ENCODE peak calls at places on chromosome 16, in five cellular contexts. One of them, this sample, is unnamed.

GRCh38 chr16:27313422-27314160 is at the start of gene IL4R:
- DNase-seq in PC-3: peak; percentile 48
- DNase-seq in left ventricle myocardium inferior: peak; percentile 74
- DNase-seq in tibial artery: peak; percentile 76
- DNase-seq in CD4-positive, alpha-beta T cell: peak; percentile 34
- DNase-seq in this sample: peak; percentile 46

GRCh38 chr16:79915264-79916160 is 315.0 kb upstream of the MAF start:
- DNase-seq in CD4-positive, alpha-beta T cell: no peak
- DNase-seq in tibial artery: no peak
- DNase-seq in PC-3: no peak
- DNase-seq in left ventricle myocardium inferior: no peak
- DNase-seq in this sample: no peak

GRCh38 chr16:24999856-25000447 is 15.2 kb downstream of the ARHGAP17 start:
- DNase-seq in tibial artery: no peak
- DNase-seq in left ventricle myocardium inferior: no peak
- DNase-seq in PC-3: peak; percentile 14
- DNase-seq in CD4-positive, alpha-beta T cell: no peak
- DNase-seq in this sample: no peak

GRCh38 chr16:55471448-55472097 is 7.4 kb upstream of the MMP2 start:
- DNase-seq in left ventricle myocardium inferior: no peak
- DNase-seq in tibial artery: no peak
- DNase-seq in PC-3: peak; percentile 73
- DNase-seq in CD4-positive, alpha-beta T cell: no peak
- DNase-seq in this sample: no peak

GRCh38 chr16:27759301-27759871 is 209.4 kb downstream of the KATNIP start:
- DNase-seq in left ventricle myocardium inferior: no peak
- DNase-seq in tibial artery: no peak
- DNase-seq in CD4-positive, alpha-beta T cell: no peak
- DNase-seq in PC-3: peak; percentile 67
- DNase-seq in this sample: no peak

GRCh38 chr16:20300312-20301097 is 26.8 kb downstream of the GP2 start:
- DNase-seq in PC-3: peak; percentile 59
- DNase-seq in left ventricle myocardium inferior: peak; percentile 18
- DNase-seq in tibial artery: peak; percentile 21
- DNase-seq in CD4-positive, alpha-beta T cell: no peak
- DNase-seq in this sample: peak; percentile 22

GRCh38 chr16:88911148-88911945 is 44.9 kb upstream of the PABPN1L start:
- DNase-seq in tibial artery: no peak
- DNase-seq in PC-3: no peak
- DNase-seq in left ventricle myocardium inferior: no peak
- DNase-seq in CD4-positive, alpha-beta T cell: no peak
- DNase-seq in this sample: no peak

GRCh38 chr16:78434401-78434800 is 334.9 kb downstream of the WWOX start:
- DNase-seq in left ventricle myocardium inferior: no peak
- DNase-seq in PC-3: no peak
- DNase-seq in CD4-positive, alpha-beta T cell: no peak
- DNase-seq in tibial artery: no peak
- DNase-seq in this sample: no peak

GRCh38 chr16:75000481-75001081 is 1.8 kb downstream of the ZNRF1 start:
- DNase-seq in left ventricle myocardium inferior: no peak
- DNase-seq in PC-3: peak; percentile 30
- DNase-seq in CD4-positive, alpha-beta T cell: no peak
- DNase-seq in tibial artery: peak; percentile 25
- DNase-seq in this sample: no peak

GRCh38 chr16:3937066-3937875 is 56.8 kb upstream of the CREBBP start:
- DNase-seq in PC-3: no peak
- DNase-seq in left ventricle myocardium inferior: no peak
- DNase-seq in tibial artery: no peak
- DNase-seq in CD4-positive, alpha-beta T cell: no peak
- DNase-seq in this sample: no peak

GRCh38 chr16:69928856-69929400 is 22.2 kb upstream of the CLEC18A start:
- DNase-seq in CD4-positive, alpha-beta T cell: no peak
- DNase-seq in PC-3: no peak
- DNase-seq in left ventricle myocardium inferior: no peak
- DNase-seq in tibial artery: no peak
- DNase-seq in this sample: no peak

GRCh38 chr16:3472878-3473595 is 22.3 kb downstream of the C16orf90 start:
- DNase-seq in CD4-positive, alpha-beta T cell: no peak
- DNase-seq in tibial artery: no peak
- DNase-seq in PC-3: no peak
- DNase-seq in left ventricle myocardium inferior: no peak
- DNase-seq in this sample: no peak

GRCh38 chr16:52873997-52874500 is 178.6 kb downstream of the CHD9NB start:
- DNase-seq in left ventricle myocardium inferior: no peak
- DNase-seq in tibial artery: no peak
- DNase-seq in CD4-positive, alpha-beta T cell: no peak
- DNase-seq in PC-3: no peak
- DNase-seq in this sample: no peak

GRCh38 chr16:59260892-59261291 is 526.8 kb upstream of the GOT2 start:
- DNase-seq in left ventricle myocardium inferior: no peak
- DNase-seq in PC-3: no peak
- DNase-seq in tibial artery: no peak
- DNase-seq in CD4-positive, alpha-beta T cell: no peak
- DNase-seq in this sample: no peak

GRCh38 chr16:84578538-84579126 is 39.2 kb downstream of the COTL1 start:
- DNase-seq in left ventricle myocardium inferior: no peak
- DNase-seq in tibial artery: no peak
- DNase-seq in PC-3: no peak
- DNase-seq in CD4-positive, alpha-beta T cell: no peak
- DNase-seq in this sample: no peak

GRCh38 chr16:75763250-75763649 is 37.0 kb upstream of the CPHXL start:
- DNase-seq in PC-3: no peak
- DNase-seq in CD4-positive, alpha-beta T cell: no peak
- DNase-seq in tibial artery: no peak
- DNase-seq in left ventricle myocardium inferior: no peak
- DNase-seq in this sample: no peak

GRCh38 chr16:3461120-3461519 is 17.6 kb downstream of the NAA60 start:
- DNase-seq in left ventricle myocardium inferior: no peak
- DNase-seq in PC-3: no peak
- DNase-seq in tibial artery: no peak
- DNase-seq in CD4-positive, alpha-beta T cell: peak; percentile 47
- DNase-seq in this sample: no peak

GRCh38 chr16:89828199-89828869 is at the start of gene SPIRE2:
- DNase-seq in left ventricle myocardium inferior: peak; percentile 78
- DNase-seq in CD4-positive, alpha-beta T cell: peak; percentile 59
- DNase-seq in tibial artery: peak; percentile 34
- DNase-seq in PC-3: peak; percentile 70
- DNase-seq in this sample: peak; percentile 8

GRCh38 chr16:65480276-65480675 is 358.4 kb upstream of the CDH11 start:
- DNase-seq in PC-3: no peak
- DNase-seq in tibial artery: no peak
- DNase-seq in left ventricle myocardium inferior: no peak
- DNase-seq in CD4-positive, alpha-beta T cell: no peak
- DNase-seq in this sample: no peak

GRCh38 chr16:26464576-26465266 is 602.0 kb upstream of the C16orf82 start:
- DNase-seq in tibial artery: no peak
- DNase-seq in PC-3: no peak
- DNase-seq in left ventricle myocardium inferior: no peak
- DNase-seq in CD4-positive, alpha-beta T cell: no peak
- DNase-seq in this sample: no peak

GRCh38 chr16:55711959-55712876 is 56.4 kb downstream of the SLC6A2 start:
- DNase-seq in PC-3: peak; percentile 64
- DNase-seq in CD4-positive, alpha-beta T cell: peak; percentile 28
- DNase-seq in left ventricle myocardium inferior: peak; percentile 58
- DNase-seq in tibial artery: peak; percentile 57
- DNase-seq in this sample: no peak

GRCh38 chr16:14378131-14378551 is 251.9 kb downstream of the PARN start:
- DNase-seq in PC-3: peak; percentile 91
- DNase-seq in left ventricle myocardium inferior: no peak
- DNase-seq in tibial artery: no peak
- DNase-seq in CD4-positive, alpha-beta T cell: no peak
- DNase-seq in this sample: no peak

GRCh38 chr16:84526794-84527485 is 22.5 kb upstream of the MEAK7 start:
- DNase-seq in CD4-positive, alpha-beta T cell: no peak
- DNase-seq in left ventricle myocardium inferior: peak; percentile 30
- DNase-seq in PC-3: no peak
- DNase-seq in tibial artery: peak; percentile 38
- DNase-seq in this sample: peak; percentile 46

DNA sequence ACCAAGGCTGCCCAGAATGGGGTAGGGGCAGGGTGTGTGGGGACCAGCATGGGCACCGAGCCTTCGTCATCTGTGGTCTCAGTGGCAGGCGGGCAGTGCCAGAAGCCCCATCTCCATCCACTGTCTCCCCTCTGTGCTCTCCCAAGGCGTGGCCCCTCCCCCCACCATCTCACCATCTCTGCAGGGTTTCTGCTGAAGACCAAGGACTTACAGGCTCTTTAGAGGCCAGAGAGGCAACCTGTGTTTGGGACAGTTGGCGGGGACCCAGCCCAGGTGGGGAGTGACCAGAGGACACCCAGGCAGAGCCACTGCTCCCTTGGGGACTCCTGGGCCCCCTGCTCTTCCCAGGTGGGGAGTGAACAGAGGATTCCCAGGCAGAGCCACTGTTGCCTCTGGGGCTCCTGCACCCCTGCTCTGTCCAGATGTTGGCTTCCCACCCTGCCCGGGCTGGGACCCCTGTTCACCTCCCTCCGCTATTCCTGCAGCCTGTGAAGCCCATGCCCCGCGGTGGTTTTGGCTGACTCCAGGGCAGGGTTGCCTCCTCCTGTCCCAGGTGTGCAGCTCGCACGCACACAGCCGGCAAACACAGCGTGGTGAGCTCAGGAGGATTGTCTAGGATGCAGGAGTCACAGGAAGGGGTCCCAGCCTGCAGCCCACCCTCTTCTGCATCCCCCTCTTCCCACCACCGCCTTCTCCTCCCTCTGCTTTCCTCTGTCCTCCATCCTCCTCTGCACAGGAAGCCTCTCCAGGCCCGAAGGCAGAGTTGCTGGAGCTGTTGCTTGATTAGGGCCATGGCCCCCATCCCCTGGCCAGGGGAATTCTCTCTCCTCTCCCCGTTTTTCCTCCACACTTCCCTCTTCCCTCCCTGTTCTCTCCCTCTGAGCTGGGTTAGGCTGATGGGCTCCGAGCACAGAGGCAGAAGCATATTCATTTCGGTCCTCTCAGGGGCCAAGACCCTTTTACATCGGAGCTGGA is 45.0 kb downstream of the SLC7A5 start:
- DNase-seq in PC-3: no peak
- DNase-seq in left ventricle myocardium inferior: peak; percentile 9
- DNase-seq in CD4-positive, alpha-beta T cell: no peak
- DNase-seq in tibial artery: no peak
- DNase-seq in this sample: no peak
- TF ChIP-seq CTCF in PC-3: no peak
- TF ChIP-seq CTCF in left ventricle myocardium inferior: no peak
- TF ChIP-seq CTCF in CD4-positive, alpha-beta T cell: no peak
- TF ChIP-seq CTCF in tibial artery: no peak
- TF ChIP-seq CTCF in this sample: no peak

DNA sequence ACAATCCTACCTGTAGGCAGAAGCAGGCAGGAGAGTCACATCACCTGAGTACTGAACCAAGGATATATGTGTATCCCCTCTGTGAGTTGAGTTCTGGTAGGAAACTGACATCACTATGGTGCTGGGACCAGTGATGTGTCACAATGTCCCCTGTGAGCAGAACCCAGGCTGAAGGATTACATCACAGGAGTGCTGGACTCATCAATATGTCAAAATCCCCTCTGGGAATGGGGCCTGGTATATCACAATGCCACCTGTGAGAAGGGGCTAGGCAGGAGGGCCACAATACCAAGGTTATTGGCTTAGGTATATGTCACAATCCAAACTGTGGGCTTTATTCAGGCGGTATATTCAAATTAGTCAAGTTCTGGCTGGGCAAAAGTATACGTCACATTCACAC is 2098.3 kb downstream of the TP53TG3F start:
- DNase-seq in PC-3: no peak
- DNase-seq in tibial artery: no peak
- DNase-seq in CD4-positive, alpha-beta T cell: no peak
- DNase-seq in left ventricle myocardium inferior: no peak
- DNase-seq in this sample: no peak
- TF ChIP-seq CTCF in PC-3: no peak
- TF ChIP-seq CTCF in tibial artery: no peak
- TF ChIP-seq CTCF in CD4-positive, alpha-beta T cell: no peak
- TF ChIP-seq CTCF in left ventricle myocardium inferior: no peak
- TF ChIP-seq CTCF in this sample: no peak

GRCh38 chr16:35687781-35688180 is 2228.4 kb downstream of the TP53TG3F start:
- DNase-seq in PC-3: no peak
- DNase-seq in CD4-positive, alpha-beta T cell: no peak
- DNase-seq in left ventricle myocardium inferior: no peak
- DNase-seq in tibial artery: no peak
- DNase-seq in this sample: no peak

GRCh38 chr16:35690413-35690812 is 2231.0 kb downstream of the TP53TG3F start:
- DNase-seq in tibial artery: no peak
- DNase-seq in left ventricle myocardium inferior: no peak
- DNase-seq in CD4-positive, alpha-beta T cell: no peak
- DNase-seq in PC-3: no peak
- DNase-seq in this sample: no peak

GRCh38 chr16:35687071-35687470 is 2227.7 kb downstream of the TP53TG3F start:
- DNase-seq in left ventricle myocardium inferior: no peak
- DNase-seq in tibial artery: no peak
- DNase-seq in CD4-positive, alpha-beta T cell: no peak
- DNase-seq in PC-3: no peak
- DNase-seq in this sample: no peak

GRCh38 chr16:35691057-35691456 is 2231.6 kb downstream of the TP53TG3F start:
- DNase-seq in tibial artery: no peak
- DNase-seq in PC-3: no peak
- DNase-seq in left ventricle myocardium inferior: no peak
- DNase-seq in CD4-positive, alpha-beta T cell: no peak
- DNase-seq in this sample: no peak

DNA sequence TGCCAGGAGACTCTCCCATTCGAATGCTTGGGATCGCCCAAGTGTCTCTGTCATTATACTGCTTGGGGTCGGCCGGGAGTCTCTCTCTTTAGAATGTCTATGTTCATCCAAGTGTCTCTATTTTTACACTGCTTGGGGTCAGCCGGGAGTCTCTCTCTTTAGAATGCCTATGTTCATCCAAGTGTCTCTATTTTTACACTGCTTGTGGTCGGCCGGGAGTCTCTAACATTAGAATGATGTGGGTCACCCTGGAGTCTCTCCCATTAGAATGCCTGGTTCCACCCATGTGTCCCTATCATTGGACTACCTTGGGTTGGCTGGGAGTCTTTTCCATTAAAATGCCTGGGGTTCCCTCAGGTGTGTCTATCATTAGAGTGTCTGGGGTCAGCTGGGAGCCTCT is 2230.4 kb downstream of the TP53TG3F start:
- DNase-seq in tibial artery: no peak
- DNase-seq in left ventricle myocardium inferior: no peak
- DNase-seq in PC-3: no peak
- DNase-seq in CD4-positive, alpha-beta T cell: no peak
- DNase-seq in this sample: no peak
- TF ChIP-seq CTCF in tibial artery: no peak
- TF ChIP-seq CTCF in left ventricle myocardium inferior: no peak
- TF ChIP-seq CTCF in PC-3: no peak
- TF ChIP-seq CTCF in CD4-positive, alpha-beta T cell: no peak
- TF ChIP-seq CTCF in this sample: no peak

GRCh38 chr16:1964506-1965471 is at the start of gene RPS2:
- DNase-seq in CD4-positive, alpha-beta T cell: peak; percentile 98
- DNase-seq in tibial artery: peak; percentile 100
- DNase-seq in PC-3: peak; percentile 95
- DNase-seq in left ventricle myocardium inferior: peak; percentile 100
- DNase-seq in this sample: peak; percentile 93

GRCh38 chr16:1961651-1962067 is 2.3 kb downstream of the NDUFB10 start:
- DNase-seq in left ventricle myocardium inferior: no peak
- DNase-seq in tibial artery: no peak
- DNase-seq in PC-3: no peak
- DNase-seq in CD4-positive, alpha-beta T cell: no peak
- DNase-seq in this sample: no peak

GRCh38 chr16:1966460-1966859 is at the start of gene RNF151:
- DNase-seq in PC-3: no peak
- DNase-seq in left ventricle myocardium inferior: peak; percentile 12
- DNase-seq in tibial artery: no peak
- DNase-seq in CD4-positive, alpha-beta T cell: no peak
- DNase-seq in this sample: no peak

GRCh38 chr16:1965610-1966009 is 984 bp upstream of the RPS2 start:
- DNase-seq in CD4-positive, alpha-beta T cell: no peak
- DNase-seq in left ventricle myocardium inferior: no peak
- DNase-seq in tibial artery: no peak
- DNase-seq in PC-3: no peak
- DNase-seq in this sample: no peak

GRCh38 chr16:1964046-1964505 is 550 bp downstream of the RPS2 start:
- DNase-seq in CD4-positive, alpha-beta T cell: no peak
- DNase-seq in left ventricle myocardium inferior: no peak
- DNase-seq in tibial artery: no peak
- DNase-seq in PC-3: no peak
- DNase-seq in this sample: no peak
- TF ChIP-seq CTCF in CD4-positive, alpha-beta T cell: no peak
- TF ChIP-seq CTCF in left ventricle myocardium inferior: no peak
- TF ChIP-seq CTCF in tibial artery: no peak
- TF ChIP-seq CTCF in PC-3: no peak
- TF ChIP-seq CTCF in this sample: peak; percentile 28